ENCODE peak calls at places on chromosomes 12 and 14, in nine cellular contexts. N, C, I, P, D, L, S, H and Y are unnamed samples.
A peak's percentile ranks its signal among the peaks of the same experiment; 100 is the strongest.

GRCh38 chr14:90061849-90062794 is at the start of gene KCNK13:
- DNase-seq in N (no peak), C (peak; percentile 28), I (no peak), P (peak; percentile 31), D (no peak), L (no peak), S (peak; percentile 28), H (peak; percentile 27), Y (no peak)

GRCh38 chr12:92381856-92382255 is 236.2 kb upstream of the BTG1 start:
- DNase-seq in N (no peak), C (no peak), I (no peak), P (no peak), D (no peak), L (no peak), S (no peak), H (no peak), Y (no peak)

GRCh38 chr14:104876251-104876699 is 11.2 kb downstream of the CEP170B start:
- DNase-seq in N (no peak), C (no peak), I (peak; percentile 65), P (no peak), D (no peak), L (peak; percentile 25), S (peak; percentile 31), H (peak; percentile 33), Y (no peak)

GRCh38 chr12:121021754-121022153 is 5.5 kb upstream of the C12orf43 start:
- DNase-seq in N (no peak), C (no peak), I (peak; percentile 2), P (no peak), D (no peak), L (no peak), S (no peak), H (no peak), Y (no peak)

GRCh38 chr14:68824517-68825347 is 31.9 kb upstream of the ZFP36L1 start:
- DNase-seq in N (peak; percentile 91), C (peak; percentile 81), I (peak; percentile 90), P (peak; percentile 92), D (peak; percentile 86), L (peak; percentile 81), S (no peak), H (peak; percentile 94), Y (peak; percentile 91)

GRCh38 chr12:40692617-40693502 is 621 bp downstream of the CNTN1 start:
- DNase-seq in N (no peak), C (peak; percentile 7), I (peak; percentile 63), P (no peak), D (no peak), L (no peak), S (peak; percentile 67), H (peak; percentile 2), Y (peak; percentile 65)

GRCh38 chr12:73321776-73322175 is 1049.6 kb downstream of the TRHDE start:
- DNase-seq in N (no peak), C (no peak), I (peak; percentile 47), P (no peak), D (no peak), L (no peak), S (no peak), H (no peak), Y (no peak)

GRCh38 chr14:57382283-57382682 is 8.1 kb upstream of the NAA30 start:
- DNase-seq in N (no peak), C (peak; percentile 43), I (no peak), P (no peak), D (no peak), L (peak; percentile 81), S (peak; percentile 81), H (no peak), Y (no peak)

GRCh38 chr14:32713856-32714255 is 224.8 kb upstream of the NPAS3 start:
- DNase-seq in N (no peak), C (peak; percentile 54), I (no peak), P (no peak), D (no peak), L (no peak), S (no peak), H (no peak), Y (no peak)

GRCh38 chr14:25150934-25151790 is 101.2 kb upstream of the STXBP6 start:
- DNase-seq in N (no peak), C (peak; percentile 68), I (no peak), P (no peak), D (no peak), L (peak; percentile 76), S (peak; percentile 32), H (peak; percentile 4), Y (no peak)

GRCh38 chr12:12718853-12719252 is 1.7 kb downstream of the CDKN1B start:
- DNase-seq in N (no peak), C (peak; percentile 31), I (no peak), P (no peak), D (no peak), L (peak; percentile 27), S (peak; percentile 38), H (peak; percentile 57), Y (no peak)

GRCh38 chr14:30355431-30355913 is 203.5 kb upstream of the G2E3 start:
- DNase-seq in N (no peak), C (no peak), I (no peak), P (no peak), D (no peak), L (peak; percentile 8), S (no peak), H (no peak), Y (no peak)

GRCh38 chr12:123106640-123107359 is 44.1 kb downstream of the PITPNM2 start:
- DNase-seq in N (no peak), C (peak; percentile 64), I (peak; percentile 93), P (peak; percentile 55), D (no peak), L (no peak), S (no peak), H (peak; percentile 30), Y (no peak)

GRCh38 chr12:12943589-12944260 is 8.2 kb downstream of the GPRC5D start:
- DNase-seq in N (no peak), C (no peak), I (no peak), P (no peak), D (no peak), L (no peak), S (no peak), H (no peak), Y (no peak)

GRCh38 chr12:123798518-123798917 is 36.4 kb downstream of the DNAH10 start:
- DNase-seq in N (no peak), C (no peak), I (no peak), P (no peak), D (no peak), L (no peak), S (no peak), H (no peak), Y (no peak)

GRCh38 chr12:124916370-124917134 is 2.1 kb upstream of the UBC start:
- DNase-seq in N (peak; percentile 83), C (peak; percentile 77), I (peak; percentile 71), P (peak; percentile 76), D (peak; percentile 91), L (peak; percentile 87), S (peak; percentile 92), H (peak; percentile 88), Y (peak; percentile 92)

GRCh38 chr12:49623142-49623899 is at the start of gene PRPF40B:
- DNase-seq in N (peak; percentile 93), C (peak; percentile 90), I (peak; percentile 96), P (peak; percentile 93), D (peak; percentile 82), L (peak; percentile 89), S (peak; percentile 79), H (peak; percentile 91), Y (peak; percentile 95)

GRCh38 chr12:111991535-111991934 is 21.4 kb downstream of the TMEM116 start:
- DNase-seq in N (no peak), C (no peak), I (no peak), P (no peak), D (no peak), L (no peak), S (no peak), H (no peak), Y (no peak)

GRCh38 chr14:64069634-64070359 is 217.0 kb downstream of the SYNE2 start:
- DNase-seq in N (no peak), C (no peak), I (no peak), P (no peak), D (no peak), L (no peak), S (no peak), H (no peak), Y (no peak)

GRCh38 chr12:61525331-61525730 is 734.9 kb upstream of the USP15 start:
- DNase-seq in N (no peak), C (peak; percentile 14), I (no peak), P (no peak), D (no peak), L (no peak), S (no peak), H (no peak), Y (no peak)
- H3K4me3 ChIP-seq in N (no peak overlapping the region), C (no peak overlapping the region), I (no peak overlapping the region), P (no peak overlapping the region), D (no peak overlapping the region), L (no peak overlapping the region), S (no peak overlapping the region), H (no peak overlapping the region), Y (no peak overlapping the region)

GRCh38 chr12:6843118-6843902 is 2.6 kb downstream of the GNB3 start:
- DNase-seq in N (no peak), C (peak; percentile 56), I (no peak), P (no peak), D (no peak), L (no peak), S (no peak), H (no peak), Y (no peak)

GRCh38 chr12:6839482-6840201 is 1.1 kb upstream of the GNB3 start:
- DNase-seq in N (peak; percentile 44), C (no peak), I (peak; percentile 86), P (no peak), D (no peak), L (no peak), S (no peak), H (peak; percentile 34), Y (no peak)

GRCh38 chr12:6842075-6842474 is 1.4 kb downstream of the GNB3 start:
- DNase-seq in N (peak; percentile 52), C (no peak), I (no peak), P (no peak), D (no peak), L (no peak), S (no peak), H (no peak), Y (no peak)

GRCh38 chr12:6840428-6841138 is at the start of gene GNB3:
- DNase-seq in N (no peak), C (no peak), I (no peak), P (peak; percentile 73), D (no peak), L (no peak), S (no peak), H (no peak), Y (no peak)

GRCh38 chr12:6841139-6841515 is 402 bp downstream of the GNB3 start:
- DNase-seq in N (no peak), C (no peak), I (no peak), P (no peak), D (no peak), L (no peak), S (no peak), H (no peak), Y (no peak)
- H3K36me3 ChIP-seq in N (peaks cover 51% of the 10 kb centered on the region), C (peaks cover 50% of the 10 kb centered on the region), I (no peaks in the 10 kb centered on the region), P (no peaks in the 10 kb centered on the region), D (peaks cover 87% of the 10 kb centered on the region), L (peaks cover 12% of the 10 kb centered on the region), S (no peaks in the 10 kb centered on the region), H (no peaks in the 10 kb centered on the region), Y (peaks cover 4% of the 10 kb centered on the region)

GRCh38 chr12:93679308-93679933 is 2.2 kb downstream of the CRADD start:
- DNase-seq in N (no peak), C (no peak), I (no peak), P (peak; percentile 82), D (no peak), L (no peak), S (no peak), H (no peak), Y (no peak)
- H3K4me3 ChIP-seq in N (no peak overlapping the region), C (no peak overlapping the region), I (no peak overlapping the region), P (peak overlapping the region; percentile 0), D (no peak overlapping the region), L (no peak overlapping the region), S (no peak overlapping the region), H (no peak overlapping the region), Y (no peak overlapping the region)

GRCh38 chr12:62698701-62699101 is 232.1 kb downstream of the MON2 start:
- DNase-seq in N (no peak), C (no peak), I (no peak), P (no peak), D (no peak), L (peak; percentile 70), S (peak; percentile 32), H (no peak), Y (no peak)
- H3K36me3 ChIP-seq in N (no peaks in the 10 kb centered on the region), C (no peaks in the 10 kb centered on the region), I (no peaks in the 10 kb centered on the region), P (no peaks in the 10 kb centered on the region), D (no peaks in the 10 kb centered on the region), L (no peaks in the 10 kb centered on the region), S (no peaks in the 10 kb centered on the region), H (no peaks in the 10 kb centered on the region), Y (no peaks in the 10 kb centered on the region)